ENCODE peak calls at places on chromosome 19, in nine cellular contexts. M is kidney tubule cell; G is NCI-H1694; V is nucleus accumbens; K is dermis blood vessel endothelial cell; R is AG10803; O is midbrain; W is stimulated activated CD4-positive, alpha-beta T cell treated with anti-CD3 and anti-CD28 coated beads, Interleukin-15, amount 100 ng/mL, for 1 hour; B is effector memory CD8-positive, alpha-beta T cell. C is an unnamed sample.

GRCh38 chr19:15155296-15155695 is 45.5 kb downstream of the NOTCH3 start:
- DNase-seq in K (no peak), G (no peak), W (no peak), R (no peak), B (no peak), V (no peak), M (no peak), O (no peak), C (no peak)

GRCh38 chr19:44644391-44645016 is 794 bp downstream of the PVR start:
- DNase-seq in V (no peak), G (peak), R (no peak), K (peak), B (no peak), M (peak), W (no peak), O (no peak), C (peak)

GRCh38 chr19:36207605-36208252 is 6.7 kb downstream of the ZNF565 start:
- DNase-seq in K (no peak), O (no peak), R (no peak), V (no peak), M (no peak), B (no peak), G (no peak), W (no peak), C (no peak)

GRCh38 chr19:49573451-49573850 is 6.9 kb downstream of the NOSIP start:
- DNase-seq in M (peak), K (no peak), O (no peak), W (no peak), G (no peak), R (no peak), V (no peak), B (no peak), C (no peak)

GRCh38 chr19:34432797-34433196 is 4.6 kb downstream of the UBA2 start:
- DNase-seq in W (no peak), V (no peak), M (no peak), G (no peak), B (no peak), O (no peak), R (peak), K (peak), C (peak)

GRCh38 chr19:35063940-35064818 is 22.7 kb downstream of the HPN start:
- DNase-seq in W (no peak), G (no peak), O (no peak), R (peak), B (no peak), M (peak), V (no peak), K (peak), C (peak)

GRCh38 chr19:3095375-3096191 is 1.4 kb downstream of the GNA11 start:
- DNase-seq in W (peak), R (no peak), V (no peak), G (no peak), O (no peak), B (peak), K (peak), M (peak), C (no peak)

GRCh38 chr19:41392775-41393174 is 4.4 kb downstream of the EXOSC5 start:
- DNase-seq in V (no peak), M (no peak), W (no peak), O (no peak), K (no peak), B (no peak), G (no peak), R (no peak), C (no peak)

GRCh38 chr19:10975374-10976036 is 14.7 kb downstream of the SMARCA4 start:
- DNase-seq in G (no peak), W (no peak), V (no peak), O (no peak), M (peak), B (no peak), K (peak), R (peak), C (no peak)

GRCh38 chr19:6664916-6665315 is 5.0 kb downstream of the TNFSF14 start:
- DNase-seq in O (no peak), R (no peak), W (no peak), M (no peak), K (no peak), G (no peak), B (no peak), V (no peak), C (no peak)

GRCh38 chr19:18098891-18099622 is 1.5 kb downstream of the MAST3 start:
- DNase-seq in K (no peak), M (peak), B (peak), R (no peak), G (no peak), V (no peak), W (no peak), O (no peak), C (no peak)

GRCh38 chr19:49326165-49326704 is 1.2 kb upstream of the SLC6A16 start:
- DNase-seq in K (no peak), M (no peak), G (no peak), R (no peak), W (no peak), O (no peak), B (no peak), V (no peak), C (no peak)

GRCh38 chr19:35509018-35509652 is 4.3 kb downstream of the DMKN start:
- DNase-seq in M (peak), O (no peak), W (no peak), V (no peak), B (peak), K (no peak), G (no peak), R (no peak), C (peak)

GRCh38 chr19:38162094-38162493 is 61.9 kb downstream of the DPF1 start:
- DNase-seq in O (no peak), V (no peak), B (no peak), W (no peak), G (no peak), K (no peak), M (peak), R (no peak), C (no peak)

GRCh38 chr19:46299004-46299509 is 2.2 kb downstream of the HIF3A start:
- DNase-seq in B (no peak), O (peak), K (peak), M (peak), G (peak), V (peak), W (no peak), R (peak), C (peak)

GRCh38 chr19:21505459-21506393 is at the start of gene ZNF429:
- DNase-seq in V (peak), O (peak), W (peak), B (peak), M (peak), R (peak), G (peak), K (peak), C (peak)

GRCh38 chr19:5682293-5682592 is 1.4 kb downstream of the HSD11B1L start:
- DNase-seq in M (no peak), V (no peak), K (no peak), G (no peak), R (no peak), W (no peak), O (no peak), B (no peak), C (no peak)

GRCh38 chr19:16062789-16063188 is 13.5 kb upstream of the TPM4 start:
- DNase-seq in O (no peak), W (peak), R (no peak), K (peak), B (peak), V (no peak), G (peak), M (peak), C (no peak)

GRCh38 chr19:42125536-42125935 is 6.7 kb downstream of the POU2F2 start:
- DNase-seq in R (no peak), O (no peak), V (no peak), W (no peak), B (no peak), M (no peak), G (no peak), K (no peak), C (no peak)

GRCh38 chr19:45138303-45138751 is 22.5 kb downstream of the NKPD1 start:
- DNase-seq in R (no peak), V (no peak), M (no peak), K (no peak), W (no peak), G (no peak), B (no peak), O (no peak), C (no peak)

GRCh38 chr19:6828698-6829633 is 56.5 kb downstream of the VAV1 start:
- DNase-seq in O (no peak), M (peak), K (peak), V (no peak), B (no peak), G (no peak), R (no peak), W (peak), C (peak)

GRCh38 chr19:48469056-48469881 is at the start of gene CYTH2:
- DNase-seq in M (peak), K (peak), R (peak), V (peak), G (peak), W (peak), B (peak), O (peak), C (peak)

GRCh38 chr19:49802836-49803528 is 10.1 kb downstream of the FUZ start:
- DNase-seq in G (no peak), K (no peak), B (no peak), R (no peak), O (no peak), M (no peak), V (no peak), W (no peak), C (no peak)

GRCh38 chr19:46898731-46899130 is 37.9 kb downstream of the ARHGAP35 start:
- DNase-seq in O (peak), W (no peak), R (peak), V (no peak), G (no peak), K (no peak), B (no peak), M (peak), C (no peak)

GRCh38 chr19:29745253-29745652 is 30.2 kb upstream of the C19orf12 start:
- DNase-seq in V (no peak), G (no peak), M (no peak), W (no peak), K (no peak), B (no peak), R (no peak), O (no peak), C (no peak)

C was measured in A549.